ENCODE peak calls at places on chromosomes 3 and 15, in eight cellular contexts. B, C, F, G, A, N, J and M are unnamed samples.

GRCh38 chr3:188179006-188179966 is 25.3 kb downstream of the LPP start:
- DNase-seq in B (no peak), C (peak; percentile 66), F (no peak), G (no peak), A (peak; percentile 83), N (no peak), J (no peak), M (no peak)

GRCh38 chr15:59438891-59439290 is 905 bp downstream of the FAM81A start:
- DNase-seq in B (no peak), C (peak; percentile 19), F (no peak), G (no peak), A (no peak), N (no peak), J (no peak), M (no peak)

GRCh38 chr3:71896751-71897150 is 111.8 kb upstream of the PROK2 start:
- DNase-seq in B (no peak), C (no peak), F (no peak), G (no peak), A (no peak), N (no peak), J (no peak), M (no peak)

GRCh38 chr3:107001635-107002034 is 375.6 kb upstream of the CCDC54 start:
- DNase-seq in B (no peak), C (no peak), F (no peak), G (no peak), A (no peak), N (no peak), J (no peak), M (no peak)

GRCh38 chr3:50450135-50450911 is 53.1 kb downstream of the CACNA2D2 start:
- DNase-seq in B (no peak), C (no peak), F (peak; percentile 82), G (no peak), A (peak; percentile 95), N (peak; percentile 75), J (no peak), M (no peak)

GRCh38 chr3:48504051-48504946 is at the start of gene SHISA5:
- DNase-seq in B (peak; percentile 37), C (no peak), F (peak; percentile 92), G (peak; percentile 79), A (peak; percentile 89), N (peak; percentile 52), J (no peak), M (peak; percentile 72)

GRCh38 chr15:73605759-73606423 is 27.3 kb downstream of the NPTN start:
- DNase-seq in B (no peak), C (no peak), F (no peak), G (no peak), A (no peak), N (no peak), J (no peak), M (no peak)

GRCh38 chr15:82530606-82531379 is 9.5 kb downstream of the RPS17 start:
- DNase-seq in B (peak; percentile 60), C (peak; percentile 76), F (peak; percentile 75), G (peak; percentile 82), A (peak; percentile 86), N (peak; percentile 83), J (peak; percentile 73), M (peak; percentile 84)

GRCh38 chr15:38687340-38687739 is 122.7 kb upstream of the RASGRP1 start:
- DNase-seq in B (no peak), C (no peak), F (no peak), G (no peak), A (no peak), N (no peak), J (no peak), M (no peak)

GRCh38 chr3:165624761-165625160 is 212.5 kb downstream of the BCHE start:
- DNase-seq in B (no peak), C (no peak), F (no peak), G (no peak), A (no peak), N (no peak), J (no peak), M (no peak)

GRCh38 chr3:119939087-119939486 is 155.2 kb downstream of the GSK3B start:
- DNase-seq in B (no peak), C (no peak), F (no peak), G (no peak), A (no peak), N (no peak), J (no peak), M (no peak)

GRCh38 chr3:25507811-25508210 is 79.7 kb downstream of the RARB start:
- DNase-seq in B (no peak), C (no peak), F (no peak), G (no peak), A (no peak), N (no peak), J (no peak), M (no peak)

GRCh38 chr3:111695584-111696213 is 100.6 kb upstream of the ZBED2 start:
- DNase-seq in B (no peak), C (no peak), F (no peak), G (no peak), A (no peak), N (no peak), J (no peak), M (no peak)

GRCh38 chr15:90819390-90819789 is 49.0 kb upstream of the FURIN start:
- DNase-seq in B (no peak), C (no peak), F (peak; percentile 77), G (peak; percentile 64), A (no peak), N (no peak), J (no peak), M (no peak)

GRCh38 chr15:73873889-73874511 is 636 bp downstream of the TBC1D21 start:
- DNase-seq in B (no peak), C (peak; percentile 64), F (no peak), G (peak; percentile 46), A (no peak), N (no peak), J (peak; percentile 54), M (no peak)

GRCh38 chr3:100936931-100937330 is 56.3 kb downstream of the ABI3BP start:
- DNase-seq in B (no peak), C (no peak), F (no peak), G (no peak), A (no peak), N (no peak), J (no peak), M (no peak)

GRCh38 chr3:120450914-120451669 is at the start of gene FSTL1:
- DNase-seq in B (peak; percentile 61), C (no peak), F (peak; percentile 82), G (peak; percentile 54), A (peak; percentile 62), N (peak; percentile 45), J (no peak), M (peak; percentile 77)

GRCh38 chr3:107910713-107911259 is 180.0 kb downstream of the CD47 start:
- DNase-seq in B (no peak), C (no peak), F (no peak), G (no peak), A (no peak), N (no peak), J (no peak), M (no peak)

DNA sequence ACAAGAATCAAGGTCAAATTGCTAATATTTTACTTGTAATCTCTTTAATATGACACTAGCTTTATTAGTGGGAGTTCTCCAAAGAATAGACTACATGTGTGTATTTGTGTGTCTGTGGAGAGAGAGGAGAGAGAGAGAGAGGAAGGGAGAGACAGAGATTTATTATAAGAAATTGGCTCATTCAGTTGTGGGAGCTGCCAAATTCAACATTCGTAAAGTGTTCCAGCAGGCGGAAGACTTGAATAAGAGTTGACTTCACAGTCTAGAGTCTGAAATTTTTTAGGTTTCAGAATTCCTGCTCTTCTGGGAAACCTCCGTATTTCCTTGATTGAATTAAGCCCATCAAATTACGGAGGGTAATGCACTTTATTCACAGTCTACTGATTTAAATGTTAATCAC is 4.7 kb upstream of the CLDN1 start:
- DNase-seq in B (no peak), C (no peak), F (no peak), G (no peak), A (no peak), N (no peak), J (no peak), M (no peak)
- TF ChIP-seq CTCF in B (no peak), C (no peak), F (no peak), G (peak; percentile 18), A (no peak), N (peak; percentile 11), J (no peak), M (no peak)

GRCh38 chr3:58743296-58743695 is 76.7 kb upstream of the FAM3D start:
- DNase-seq in B (no peak), C (no peak), F (no peak), G (no peak), A (no peak), N (no peak), J (no peak), M (no peak)

GRCh38 chr3:58751235-58751634 is 84.7 kb upstream of the FAM3D start:
- DNase-seq in B (no peak), C (no peak), F (no peak), G (no peak), A (no peak), N (no peak), J (no peak), M (no peak)

GRCh38 chr3:58748024-58748423 is 81.5 kb upstream of the FAM3D start:
- DNase-seq in B (no peak), C (no peak), F (no peak), G (no peak), A (no peak), N (no peak), J (no peak), M (no peak)

GRCh38 chr3:58749948-58750347 is 83.4 kb upstream of the FAM3D start:
- DNase-seq in B (no peak), C (no peak), F (no peak), G (no peak), A (no peak), N (no peak), J (no peak), M (no peak)

GRCh38 chr3:58746758-58747157 is 80.2 kb upstream of the FAM3D start:
- DNase-seq in B (no peak), C (no peak), F (no peak), G (no peak), A (no peak), N (no peak), J (no peak), M (no peak)
- TF ChIP-seq CTCF in B (no peak), C (no peak), F (no peak), G (no peak), A (no peak), N (no peak), J (no peak), M (no peak)

GRCh38 chr15:49229922-49230321 is 59.9 kb downstream of the GALK2 start:
- DNase-seq in B (no peak), C (no peak), F (no peak), G (no peak), A (no peak), N (no peak), J (no peak), M (no peak)

GRCh38 chr15:49227602-49228001 is 57.6 kb downstream of the GALK2 start:
- DNase-seq in B (no peak), C (no peak), F (no peak), G (no peak), A (no peak), N (no peak), J (no peak), M (no peak)

GRCh38 chr15:49223536-49224274 is 53.7 kb downstream of the GALK2 start:
- DNase-seq in B (no peak), C (no peak), F (no peak), G (no peak), A (no peak), N (no peak), J (no peak), M (no peak)

GRCh38 chr15:49225572-49226281 is 55.7 kb downstream of the GALK2 start:
- DNase-seq in B (no peak), C (no peak), F (peak; percentile 47), G (no peak), A (no peak), N (no peak), J (peak; percentile 15), M (peak; percentile 62)
- TF ChIP-seq CTCF in B (peak; percentile 43), C (peak; percentile 28), F (no peak), G (no peak), A (no peak), N (no peak), J (peak; percentile 42), M (peak; percentile 17)

GRCh38 chr3:131381445-131382291 is at the start of gene NUDT16:
- DNase-seq in B (peak; percentile 99), C (peak; percentile 97), F (peak; percentile 100), G (peak; percentile 100), A (peak; percentile 100), N (peak; percentile 99), J (peak; percentile 96), M (peak; percentile 100)
- TF ChIP-seq CTCF in B (peak; percentile 29), C (peak; percentile 14), F (no peak), G (no peak), A (peak; percentile 10), N (no peak), J (peak; percentile 5), M (no peak)